ENCODE peak calls at places on chromosomes 16 and 17, in four cellular contexts. N is NCI-H510A; Y is stimulated activated CD4-positive, alpha-beta T cell treated with anti-CD3 and anti-CD28 coated beads, TNF-alpha, amount 100 ng/mL, for 4 hours; H is DND-41. F is an unnamed sample.

GRCh38 chr17:67993153-67993997 is 2.9 kb downstream of the C17orf58 start:
- DNase-seq in N (peak), Y (peak), H (peak), F (peak)

GRCh38 chr17:7034955-7035590 is 742 bp upstream of the SLC16A13 start:
- DNase-seq in Y (no peak), H (peak), N (no peak), F (no peak)

GRCh38 chr16:19095699-19096098 is 18.1 kb upstream of the ITPRIPL2 start:
- DNase-seq in N (no peak), Y (no peak), H (no peak), F (no peak)

GRCh38 chr17:73401911-73402310 is 90.1 kb upstream of the CDC42EP4 start:
- DNase-seq in H (no peak), Y (no peak), N (peak), F (no peak)

GRCh38 chr17:48052956-48053757 is 5.0 kb downstream of the NFE2L1 start:
- DNase-seq in H (no peak), N (peak), Y (no peak), F (peak)

GRCh38 chr17:74307984-74308773 is 17.8 kb upstream of the KIF19 start:
- DNase-seq in H (no peak), Y (no peak), N (no peak), F (no peak)

GRCh38 chr17:38870259-38871165 is 654 bp downstream of the LASP1 start:
- DNase-seq in N (no peak), Y (peak), H (peak), F (peak)

GRCh38 chr17:39617446-39618251 is 9.1 kb upstream of the PPP1R1B start:
- DNase-seq in N (peak), H (peak), Y (peak), F (peak)

GRCh38 chr16:27840311-27841060 is 223.0 kb downstream of the GSG1L start:
- DNase-seq in H (no peak), Y (no peak), N (no peak), F (no peak)

GRCh38 chr17:31508310-31509094 is 117.0 kb downstream of the RAB11FIP4 start:
- DNase-seq in N (no peak), Y (no peak), H (no peak), F (no peak)

GRCh38 chr17:15121426-15121825 is 143.7 kb downstream of the PMP22 start:
- DNase-seq in Y (no peak), N (no peak), H (no peak), F (peak)

GRCh38 chr17:35713069-35713728 is 18.2 kb upstream of the RASL10B start:
- DNase-seq in Y (no peak), H (no peak), N (no peak), F (peak)

GRCh38 chr17:80673152-80673920 is 128.7 kb downstream of the RPTOR start:
- DNase-seq in N (no peak), H (peak), Y (no peak), F (peak)

GRCh38 chr16:47143329-47143676 is 442 bp downstream of the NETO2 start:
- DNase-seq in Y (peak), H (no peak), N (peak), F (peak)

GRCh38 chr17:43905985-43906852 is 1.1 kb downstream of the MPP2 start:
- DNase-seq in N (peak), Y (no peak), H (no peak), F (peak)

GRCh38 chr17:73096201-73096600 is 3.7 kb upstream of the SLC39A11 start:
- DNase-seq in H (no peak), N (no peak), Y (no peak), F (no peak)

GRCh38 chr17:18278867-18279266 is 18.4 kb downstream of the MIEF2 start:
- DNase-seq in H (no peak), Y (no peak), N (no peak), F (peak)

GRCh38 chr17:34151081-34151480 is 104.0 kb upstream of the CCL2 start:
- DNase-seq in Y (no peak), H (no peak), N (no peak), F (no peak)

GRCh38 chr16:28108590-28109247 is 45.2 kb upstream of the GSG1L start:
- DNase-seq in H (no peak), N (no peak), Y (no peak), F (no peak)

GRCh38 chr16:56355221-56355620 is 70.1 kb downstream of the AMFR start:
- DNase-seq in H (no peak), Y (no peak), N (no peak), F (no peak)

GRCh38 chr17:2965621-2966275 is 97.7 kb downstream of the OR1D5 start:
- DNase-seq in H (no peak), Y (no peak), N (no peak), F (peak)

GRCh38 chr17:80952291-80952690 is 39.4 kb upstream of the CHMP6 start:
- DNase-seq in H (no peak), N (no peak), Y (no peak), F (no peak)

GRCh38 chr17:66955821-66956220 is 8.7 kb upstream of the CACNG4 start:
- DNase-seq in H (no peak), Y (no peak), N (no peak), F (no peak)

GRCh38 chr17:59378621-59379194 is 47.3 kb downstream of the YPEL2 start:
- DNase-seq in N (no peak), Y (no peak), H (no peak), F (peak)

GRCh38 chr16:70467608-70468007 is 13.2 kb downstream of the FCSK start:
- DNase-seq in N (no peak), Y (no peak), H (no peak), F (no peak)

GRCh38 chr17:44084131-44084538 is 13.6 kb downstream of the G6PC3 start:
- DNase-seq in N (no peak), H (peak), Y (no peak), F (no peak)

GRCh38 chr16:74024997-74025396 is 271.6 kb upstream of the PSMD7 start:
- DNase-seq in N (no peak), Y (no peak), H (peak), F (no peak)

GRCh38 chr17:47720754-47721533 is 12.1 kb upstream of the TBX21 start:
- DNase-seq in H (no peak), Y (peak), N (no peak), F (no peak)

GRCh38 chr16:1212616-1213194 is 12.4 kb downstream of the TPSG1 start:
- DNase-seq in Y (no peak), H (no peak), N (no peak), F (no peak)

F was measured in fibroblast of gingiva.